ENCODE peak calls at places on chromosome 16, in seven cellular contexts. D is left ventricle myocardium inferior; Q is ovary; Y is naive thymus-derived CD4-positive, alpha-beta T cell; O is aorta; S is cardiac muscle cell; K is SK-N-SH. C is an unnamed sample. For H3K36me3 and H3K4me1, the result is how much of the 10 kb centered on the place peaks cover.

GRCh38 chr16:55376567-55377167 is 52.7 kb downstream of the IRX6 start:
- DNase-seq in Q (no peak), D (no peak), O (no peak), Y (no peak), K (no peak), S (no peak), C (no peak)

GRCh38 chr16:48611329-48612137 is 1.6 kb upstream of the N4BP1 start:
- DNase-seq in Q (no peak), K (no peak), S (no peak), Y (peak), D (no peak), O (no peak), C (no peak)

GRCh38 chr16:15899538-15900100 is 11.2 kb upstream of the CEP20 start:
- DNase-seq in S (no peak), D (no peak), K (no peak), O (no peak), Y (no peak), Q (no peak), C (no peak)

GRCh38 chr16:88086571-88087516 is 135.6 kb downstream of the BANP start:
- DNase-seq in S (no peak), D (no peak), K (no peak), O (no peak), Y (no peak), Q (no peak), C (no peak)

GRCh38 chr16:75372236-75372856 is 61.0 kb downstream of the CFDP1 start:
- DNase-seq in O (no peak), K (no peak), S (no peak), Y (no peak), D (no peak), Q (no peak), C (no peak)

GRCh38 chr16:964696-965395 is 5.9 kb downstream of the LMF1 start:
- DNase-seq in S (no peak), Q (peak), D (no peak), O (peak), K (no peak), Y (peak), C (no peak)

GRCh38 chr16:3515897-3516296 is 15.1 kb downstream of the CLUAP1 start:
- DNase-seq in S (no peak), Y (no peak), O (no peak), D (no peak), K (no peak), Q (no peak), C (no peak)

GRCh38 chr16:61915569-61915968 is 120.7 kb downstream of the CDH8 start:
- DNase-seq in Y (no peak), K (no peak), O (no peak), Q (no peak), D (no peak), S (no peak), C (no peak)

GRCh38 chr16:64900029-64900428 is 221.8 kb downstream of the CDH11 start:
- DNase-seq in Y (no peak), Q (no peak), D (no peak), O (no peak), S (no peak), K (peak), C (no peak)

GRCh38 chr16:27218756-27219155 is 15.4 kb downstream of the KDM8 start:
- DNase-seq in Q (no peak), Y (no peak), K (no peak), D (no peak), O (no peak), S (no peak), C (no peak)
- H3K36me3 ChIP-seq in Q (under half), Y (half or more), K (under half), D (under half), O (under half), S (under half), C (under half)

DNA sequence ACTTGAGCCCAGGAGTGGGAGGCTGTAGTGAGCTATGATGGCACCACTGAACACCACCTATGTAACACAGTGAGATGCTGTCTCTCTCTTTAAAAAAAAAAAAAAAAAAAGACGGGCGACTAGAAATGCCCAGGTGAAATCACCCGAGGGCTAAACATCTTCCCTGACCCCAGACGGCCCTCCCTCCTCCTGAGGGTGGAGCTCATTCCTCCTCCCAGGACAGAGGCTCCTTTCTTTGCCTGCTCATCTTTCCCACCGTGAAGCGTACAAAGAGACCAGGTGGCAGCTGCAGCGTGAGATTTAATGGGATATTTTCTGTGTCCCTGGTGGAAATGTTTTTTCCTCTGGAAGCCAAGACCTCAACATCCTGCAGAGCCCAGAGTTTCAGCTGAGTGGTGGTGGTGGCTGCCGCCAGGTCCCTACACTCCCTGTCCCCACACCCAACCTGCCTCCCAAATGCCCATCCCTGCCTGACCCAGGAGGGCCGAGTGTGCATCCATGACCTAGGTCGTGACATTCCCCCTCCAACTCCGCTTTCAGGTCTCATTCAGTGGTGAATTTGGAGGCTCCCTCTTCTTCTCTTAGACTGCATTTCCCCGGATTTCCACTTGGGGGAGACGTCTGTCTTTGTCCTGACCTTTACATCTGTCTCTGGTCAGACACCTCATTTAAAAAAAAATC is 14.4 kb upstream of the GPRC5B start:
- DNase-seq in Q (peak), D (no peak), K (peak), O (no peak), Y (peak), S (peak), C (peak)
- H3K4me3 ChIP-seq in Q (no peak), D (no peak), K (no peak), O (no peak), Y (no peak), S (no peak), C (no peak)

DNA sequence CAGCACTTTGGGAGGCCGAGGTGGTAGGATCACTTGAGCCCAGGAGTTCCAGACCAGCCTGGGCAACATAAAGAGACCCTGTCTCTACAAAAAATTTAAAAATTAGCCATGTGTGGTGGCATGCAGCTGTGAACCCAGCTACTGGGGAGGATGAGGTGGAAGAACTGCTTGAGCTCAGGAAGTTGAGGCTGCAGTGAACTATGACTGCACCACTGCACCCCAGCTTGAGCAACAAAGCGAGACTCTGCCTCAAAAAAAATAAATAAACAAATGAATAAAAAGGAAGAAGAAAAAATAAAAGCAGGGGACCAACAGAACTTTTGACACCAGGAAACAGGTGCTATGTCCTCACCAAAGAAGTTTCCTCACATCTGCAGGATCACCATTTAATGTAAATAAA is 14.2 kb downstream of the TERF2 start:
- DNase-seq in Q (no peak), O (no peak), D (no peak), Y (no peak), S (no peak), K (no peak), C (no peak)
- H3K4me1 ChIP-seq in Q (under half), O (under half), D (under half), Y (under half), S (under half), K (under half), C (under half)

GRCh38 chr16:57251352-57251751 is 6.3 kb downstream of the ARL2BP start:
- DNase-seq in S (no peak), Y (no peak), O (no peak), D (no peak), K (no peak), Q (no peak), C (no peak)
- H3K36me3 ChIP-seq in S (half or more), Y (half or more), O (under half), D (half or more), K (half or more), Q (under half), C (under half)

GRCh38 chr16:89257757-89258465 is 40.4 kb downstream of the ZNF778 start:
- DNase-seq in K (peak), Y (no peak), D (no peak), O (peak), Q (no peak), S (no peak), C (no peak)
- H3K4me3 ChIP-seq in K (no peak), Y (no peak), D (peak), O (no peak), Q (peak), S (no peak), C (no peak)

GRCh38 chr16:29743475-29743826 is 2.3 kb downstream of the C16orf54 start:
- DNase-seq in O (no peak), D (no peak), S (no peak), K (no peak), Y (no peak), Q (no peak), C (no peak)
- H3K4me1 ChIP-seq in O (under half), D (under half), S (under half), K (under half), Y (half or more), Q (under half), C (under half)

GRCh38 chr16:4828567-4829320 is 18.3 kb downstream of the GLYR1 start:
- DNase-seq in S (no peak), Q (no peak), O (no peak), Y (no peak), K (no peak), D (peak), C (no peak)

GRCh38 chr16:4832698-4833343 is 14.3 kb downstream of the GLYR1 start:
- DNase-seq in Q (no peak), K (no peak), S (no peak), D (no peak), O (no peak), Y (no peak), C (no peak)

GRCh38 chr16:4831616-4832015 is 15.5 kb downstream of the GLYR1 start:
- DNase-seq in S (no peak), O (no peak), Q (no peak), K (no peak), D (no peak), Y (no peak), C (no peak)

GRCh38 chr16:4833584-4833983 is 13.5 kb downstream of the GLYR1 start:
- DNase-seq in O (no peak), S (no peak), D (no peak), Y (no peak), Q (no peak), K (no peak), C (no peak)

GRCh38 chr16:4830408-4830807 is 16.7 kb downstream of the GLYR1 start:
- DNase-seq in O (no peak), D (no peak), S (peak), Q (no peak), K (no peak), Y (no peak), C (no peak)
- H3K36me3 ChIP-seq in O (under half), D (half or more), S (under half), Q (under half), K (under half), Y (half or more), C (half or more)

DNA sequence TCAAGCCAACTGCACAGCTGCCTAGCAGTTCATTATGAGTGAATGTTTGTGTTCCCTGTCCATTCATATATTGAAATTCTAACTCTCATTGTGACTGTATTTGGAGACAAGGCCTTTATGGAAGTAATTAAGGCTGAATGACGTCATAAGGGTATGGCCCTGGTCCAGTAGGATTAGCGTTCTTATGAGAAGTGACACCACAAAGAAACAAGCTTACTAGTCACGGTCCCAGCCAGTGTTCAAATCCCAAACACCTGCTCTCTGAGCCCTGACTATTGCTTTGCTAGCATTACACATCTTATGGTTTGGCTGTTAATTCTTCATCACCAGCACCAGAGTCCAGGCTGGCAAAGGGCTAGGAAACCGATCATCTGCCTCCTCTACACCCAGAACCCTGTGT is 2.2 kb downstream of the ZNF668 start:
- DNase-seq in Q (no peak), S (no peak), K (no peak), D (no peak), Y (no peak), O (no peak), C (peak)
- H3K4me3 ChIP-seq in Q (no peak), S (peak), K (peak), D (peak), Y (peak), O (no peak), C (peak)

GRCh38 chr16:86292171-86292775 is 218.1 kb upstream of the FOXF1 start:
- DNase-seq in Q (no peak), S (no peak), D (no peak), O (no peak), K (no peak), Y (no peak), C (no peak)

GRCh38 chr16:86292942-86293341 is 217.4 kb upstream of the FOXF1 start:
- DNase-seq in Y (no peak), S (no peak), K (no peak), D (no peak), O (no peak), Q (no peak), C (no peak)

GRCh38 chr16:86293897-86294296 is 216.4 kb upstream of the FOXF1 start:
- DNase-seq in O (no peak), D (no peak), K (no peak), S (no peak), Q (no peak), Y (no peak), C (no peak)

GRCh38 chr16:86296263-86296662 is 214.1 kb upstream of the FOXF1 start:
- DNase-seq in D (no peak), Q (no peak), S (no peak), O (no peak), K (no peak), Y (no peak), C (no peak)

GRCh38 chr16:86294535-86294934 is 215.8 kb upstream of the FOXF1 start:
- DNase-seq in K (no peak), Q (no peak), D (no peak), O (no peak), S (no peak), Y (no peak), C (no peak)
- H3K4me1 ChIP-seq in K (under half), Q (under half), D (under half), O (under half), S (under half), Y (under half), C (under half)

C was measured in HAP-1.